ENCODE peak calls at places on chromosomes 6 and 20, in ten cellular contexts. J is suprapubic skin, L is upper lobe of left lung, W is GM12865, T is AG09309, A is fibroblast of pulmonary artery, N is fibroblast of mammary gland, G is fibroblast of lung, R is heart left ventricle, M is choroid plexus epithelial cell. I is an unnamed sample.
A peak's percentile ranks its signal among the peaks of the same experiment; 100 is the strongest.

GRCh38 chr6:6915219-6915618 is 192.5 kb upstream of the RREB1 start:
- DNase-seq in J (no peak), L (no peak), W (peak; percentile 37), T (no peak), A (peak; percentile 41), N (peak; percentile 24), G (no peak), R (no peak), M (peak; percentile 44), I (no peak)

GRCh38 chr6:69179681-69180080 is 544.6 kb downstream of the ADGRB3 start:
- DNase-seq in J (no peak), L (no peak), W (peak; percentile 20), T (no peak), A (no peak), N (no peak), G (peak; percentile 11), R (no peak), M (no peak), I (no peak)

GRCh38 chr20:63167026-63167917 is 48.7 kb downstream of the YTHDF1 start:
- DNase-seq in J (no peak), L (peak; percentile 39), W (no peak), T (no peak), A (no peak), N (no peak), G (no peak), R (peak; percentile 56), M (no peak), I (no peak)

GRCh38 chr6:30075094-30075986 is at the start of gene RNF39:
- DNase-seq in J (no peak), L (peak; percentile 84), W (no peak), T (no peak), A (no peak), N (no peak), G (no peak), R (peak; percentile 68), M (no peak), I (no peak)

GRCh38 chr6:90537723-90538407 is 49.0 kb downstream of the MAP3K7 start:
- DNase-seq in J (no peak), L (no peak), W (peak; percentile 5), T (no peak), A (peak; percentile 44), N (peak; percentile 8), G (peak; percentile 67), R (no peak), M (peak; percentile 47), I (no peak)

GRCh38 chr6:15264902-15265761 is 19.3 kb downstream of the JARID2 start:
- DNase-seq in J (no peak), L (no peak), W (no peak), T (no peak), A (peak; percentile 51), N (peak; percentile 69), G (peak; percentile 74), R (no peak), M (peak; percentile 72), I (no peak)

GRCh38 chr6:47308674-47309325 is 905 bp downstream of the TNFRSF21 start:
- DNase-seq in J (no peak), L (peak; percentile 88), W (no peak), T (no peak), A (no peak), N (peak; percentile 26), G (peak; percentile 50), R (peak; percentile 64), M (peak; percentile 44), I (peak; percentile 5)

GRCh38 chr6:37607949-37608348 is 89.7 kb downstream of the MDGA1 start:
- DNase-seq in J (no peak), L (no peak), W (no peak), T (no peak), A (peak; percentile 47), N (peak; percentile 22), G (peak; percentile 63), R (no peak), M (peak; percentile 57), I (no peak)

GRCh38 chr6:2765896-2766766 is 938 bp downstream of the WRNIP1 start:
- DNase-seq in J (peak; percentile 79), L (peak; percentile 92), W (peak; percentile 64), T (no peak), A (peak; percentile 46), N (no peak), G (peak; percentile 40), R (peak; percentile 82), M (peak; percentile 40), I (peak; percentile 58)

GRCh38 chr6:2768125-2768524 is 2.9 kb downstream of the WRNIP1 start:
- DNase-seq in J (no peak), L (no peak), W (peak; percentile 39), T (no peak), A (no peak), N (no peak), G (no peak), R (no peak), M (no peak), I (no peak)

GRCh38 chr6:2767327-2767985 is 2.3 kb downstream of the WRNIP1 start:
- DNase-seq in J (no peak), L (no peak), W (no peak), T (no peak), A (no peak), N (no peak), G (no peak), R (no peak), M (no peak), I (no peak)

GRCh38 chr6:2765166-2765895 is at the start of gene WRNIP1:
- DNase-seq in J (peak; percentile 99), L (peak; percentile 99), W (peak; percentile 99), T (peak; percentile 97), A (peak; percentile 99), N (peak; percentile 98), G (peak; percentile 99), R (peak; percentile 99), M (peak; percentile 99), I (peak; percentile 99)

DNA sequence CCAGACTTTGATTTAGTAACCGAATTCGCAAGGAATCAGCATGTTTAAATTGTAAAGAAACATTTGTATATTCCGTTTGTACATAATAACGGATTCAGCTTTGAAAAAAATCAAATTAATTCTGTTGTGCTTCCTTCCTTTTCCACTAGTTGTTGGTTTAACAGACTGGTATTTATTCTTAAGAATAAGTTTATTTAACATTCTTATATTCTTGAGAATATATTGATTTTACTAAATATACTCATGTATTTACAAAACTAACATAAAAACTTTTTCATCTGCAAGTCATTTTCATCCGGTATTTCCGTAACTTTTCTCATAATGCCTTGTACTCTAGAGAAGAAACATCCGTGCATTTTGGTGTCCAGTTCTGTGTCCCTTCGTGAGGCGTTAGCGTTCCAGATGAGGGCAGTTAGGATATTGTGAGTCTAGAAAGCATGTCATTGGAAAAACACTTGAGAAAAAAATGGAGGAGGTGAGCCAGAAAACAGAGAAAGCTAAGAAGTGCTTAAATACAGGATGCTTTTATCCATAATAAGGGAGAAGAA is 1.6 kb downstream of the WRNIP1 start:
- DNase-seq in J (no peak), L (no peak), W (no peak), T (no peak), A (peak; percentile 33), N (no peak), G (peak; percentile 31), R (no peak), M (no peak), I (peak; percentile 45)
- TF ChIP-seq CTCF in J (no peak), L (no peak), W (no peak), T (no peak), A (no peak), N (no peak), G (no peak), R (no peak), M (peak; percentile 5), I (no peak)

GRCh38 chr6:92161953-92162352 is 1257.4 kb downstream of the EPHA7 start:
- DNase-seq in J (no peak), L (no peak), W (no peak), T (no peak), A (no peak), N (no peak), G (no peak), R (no peak), M (no peak), I (no peak)

GRCh38 chr6:92160226-92160625 is 1259.1 kb downstream of the EPHA7 start:
- DNase-seq in J (no peak), L (no peak), W (no peak), T (no peak), A (no peak), N (no peak), G (no peak), R (no peak), M (no peak), I (no peak)

GRCh38 chr6:92159046-92159445 is 1260.3 kb downstream of the EPHA7 start:
- DNase-seq in J (no peak), L (no peak), W (no peak), T (no peak), A (no peak), N (no peak), G (no peak), R (no peak), M (no peak), I (no peak)
- TF ChIP-seq CTCF in J (no peak), L (no peak), W (no peak), T (no peak), A (no peak), N (no peak), G (no peak), R (no peak), M (no peak), I (no peak)

DNA sequence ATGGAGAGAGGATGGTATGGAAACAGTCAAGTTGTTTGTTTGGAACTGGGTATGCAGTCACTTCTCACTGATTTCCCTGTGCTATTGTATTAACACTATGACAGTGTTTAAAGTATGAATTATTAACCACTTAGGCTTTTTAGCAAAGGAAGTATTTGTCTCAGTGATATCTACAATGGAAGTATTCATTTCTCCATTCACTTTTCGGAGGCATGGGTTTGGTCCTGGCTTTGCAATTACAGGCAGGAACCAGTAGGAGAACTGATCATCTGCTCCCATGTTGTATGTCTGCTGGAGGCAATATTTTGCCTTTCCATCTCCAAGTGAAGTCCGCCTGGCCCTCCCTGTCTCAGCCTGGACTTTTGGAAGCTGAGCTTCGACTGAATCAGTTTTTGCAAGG is 30.6 kb upstream of the EXOC2 start:
- DNase-seq in J (no peak), L (no peak), W (no peak), T (no peak), A (no peak), N (no peak), G (no peak), R (no peak), M (peak; percentile 13), I (no peak)
- TF ChIP-seq CTCF in J (no peak), L (no peak), W (no peak), T (peak; percentile 16), A (peak; percentile 26), N (peak; percentile 25), G (peak; percentile 30), R (no peak), M (peak; percentile 47), I (no peak)

GRCh38 chr20:52193886-52194545 is 2.4 kb upstream of the ZFP64 start:
- DNase-seq in J (no peak), L (no peak), W (no peak), T (no peak), A (no peak), N (no peak), G (no peak), R (no peak), M (no peak), I (no peak)

GRCh38 chr20:52191436-52192295 is at the start of gene ZFP64:
- DNase-seq in J (peak; percentile 82), L (peak; percentile 95), W (peak; percentile 88), T (peak; percentile 35), A (peak; percentile 72), N (peak; percentile 68), G (peak; percentile 81), R (peak; percentile 86), M (peak; percentile 75), I (peak; percentile 61)

GRCh38 chr20:52191132-52191435 is 495 bp downstream of the ZFP64 start:
- DNase-seq in J (no peak), L (no peak), W (no peak), T (no peak), A (no peak), N (peak; percentile 27), G (no peak), R (no peak), M (peak; percentile 23), I (no peak)

GRCh38 chr20:52193133-52193532 is 1.6 kb upstream of the ZFP64 start:
- DNase-seq in J (no peak), L (no peak), W (peak; percentile 53), T (no peak), A (no peak), N (no peak), G (no peak), R (no peak), M (no peak), I (no peak)

DNA sequence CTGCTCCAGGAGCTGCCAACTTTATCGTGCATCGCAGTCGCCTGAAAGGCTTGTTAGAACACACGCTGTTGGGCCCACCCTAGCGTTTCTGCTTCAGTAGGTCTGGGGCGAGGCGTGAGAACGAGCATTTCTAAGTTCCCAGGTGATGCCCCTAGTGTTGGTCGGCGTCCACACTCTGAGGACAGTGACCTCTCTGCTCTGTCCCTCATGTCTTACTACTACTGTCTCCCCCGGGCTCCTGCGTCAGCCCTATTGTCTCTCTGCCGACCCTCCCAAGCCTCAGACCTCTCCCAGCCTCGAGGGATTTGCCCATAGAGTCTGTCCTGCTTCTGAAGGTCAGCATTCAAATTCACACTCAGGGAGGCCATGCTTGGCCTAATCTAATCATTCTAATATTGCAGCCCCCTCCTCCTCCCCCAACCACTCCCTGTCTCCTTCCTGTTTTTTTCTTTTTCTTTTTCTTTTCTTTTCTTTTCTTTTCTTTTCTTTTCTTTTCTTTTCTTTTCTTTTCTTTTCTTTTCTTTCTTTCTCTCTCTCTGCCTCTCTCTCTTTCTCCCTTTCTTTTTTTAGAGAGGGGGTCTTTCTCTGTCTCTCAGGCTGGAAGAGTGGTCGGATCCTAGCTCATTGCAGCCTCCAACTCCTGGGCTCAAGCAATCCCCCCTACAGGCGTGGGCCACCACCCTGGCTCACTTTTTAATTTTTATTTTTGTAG is 873 bp upstream of the ZFP64 start:
- DNase-seq in J (no peak), L (no peak), W (peak; percentile 82), T (no peak), A (peak; percentile 17), N (no peak), G (no peak), R (no peak), M (no peak), I (no peak)
- TF ChIP-seq CTCF in J (no peak), L (no peak), W (peak; percentile 45), T (peak; percentile 32), A (no peak), N (no peak), G (peak; percentile 26), R (no peak), M (peak; percentile 18), I (peak; percentile 36)